ENCODE peak calls at places on chromosomes 3 and 15, in ten cellular contexts. J, P, M, U, V, R, B, S, Z and T are unnamed samples.

GRCh38 chr15:59138243-59138642 is 33.3 kb downstream of the CCNB2 start:
- DNase-seq in J (peak), P (peak), M (no peak), U (no peak), V (peak), R (peak), B (peak), S (no peak), Z (peak), T (peak)

GRCh38 chr15:48388017-48388936 is 57.0 kb downstream of the DUT start:
- DNase-seq in J (no peak), P (no peak), M (no peak), U (no peak), V (no peak), R (no peak), B (peak), S (no peak), Z (no peak), T (no peak)

GRCh38 chr15:27889258-27889657 is 209.9 kb downstream of the OCA2 start:
- DNase-seq in J (no peak), P (no peak), M (no peak), U (no peak), V (no peak), R (no peak), B (no peak), S (no peak), Z (no peak), T (no peak)

GRCh38 chr3:174232658-174233429 is 626.3 kb upstream of the NAALADL2 start:
- DNase-seq in J (no peak), P (no peak), M (no peak), U (no peak), V (no peak), R (no peak), B (no peak), S (no peak), Z (no peak), T (no peak)

GRCh38 chr3:195386739-195387138 is 56.1 kb downstream of the ACAP2 start:
- DNase-seq in J (no peak), P (no peak), M (no peak), U (no peak), V (no peak), R (no peak), B (no peak), S (no peak), Z (no peak), T (no peak)

GRCh38 chr3:30245805-30246622 is 360.4 kb upstream of the TGFBR2 start:
- DNase-seq in J (no peak), P (no peak), M (no peak), U (no peak), V (peak), R (no peak), B (no peak), S (no peak), Z (no peak), T (peak)

GRCh38 chr3:124221286-124221821 is 229.4 kb upstream of the ROPN1 start:
- DNase-seq in J (no peak), P (no peak), M (no peak), U (no peak), V (no peak), R (no peak), B (peak), S (no peak), Z (no peak), T (no peak)

GRCh38 chr3:27813255-27813654 is 91.1 kb upstream of the EOMES start:
- DNase-seq in J (no peak), P (no peak), M (no peak), U (no peak), V (no peak), R (no peak), B (no peak), S (no peak), Z (no peak), T (no peak)

GRCh38 chr3:151328298-151329036 is 882 bp downstream of the P2RY13 start:
- DNase-seq in J (no peak), P (no peak), M (no peak), U (no peak), V (no peak), R (no peak), B (no peak), S (no peak), Z (peak), T (no peak)

GRCh38 chr3:195241592-195242355 is 29.2 kb downstream of the XXYLT1 start:
- DNase-seq in J (no peak), P (no peak), M (no peak), U (peak), V (no peak), R (no peak), B (peak), S (no peak), Z (no peak), T (no peak)

GRCh38 chr15:100192092-100192695 is 149.6 kb downstream of the ADAMTS17 start:
- DNase-seq in J (no peak), P (no peak), M (no peak), U (no peak), V (no peak), R (no peak), B (no peak), S (no peak), Z (no peak), T (no peak)

GRCh38 chr3:135992072-135992471 is 26.5 kb downstream of the PPP2R3A start:
- DNase-seq in J (no peak), P (no peak), M (peak), U (no peak), V (no peak), R (no peak), B (peak), S (no peak), Z (no peak), T (no peak)

GRCh38 chr3:73542127-73542526 is 82.6 kb downstream of the PDZRN3 start:
- DNase-seq in J (no peak), P (no peak), M (no peak), U (no peak), V (no peak), R (no peak), B (no peak), S (no peak), Z (no peak), T (no peak)

GRCh38 chr3:97910931-97911351 is 61.3 kb downstream of the RIOX2 start:
- DNase-seq in J (no peak), P (no peak), M (no peak), U (no peak), V (no peak), R (no peak), B (no peak), S (no peak), Z (no peak), T (no peak)

GRCh38 chr15:36053746-36054145 is 507.8 kb upstream of the DPH6 start:
- DNase-seq in J (no peak), P (no peak), M (no peak), U (no peak), V (no peak), R (no peak), B (peak), S (no peak), Z (no peak), T (no peak)

GRCh38 chr3:51974963-51975856 is at the start of gene ABHD14A:
- DNase-seq in J (peak), P (peak), M (no peak), U (no peak), V (no peak), R (peak), B (peak), S (no peak), Z (peak), T (peak)

GRCh38 chr15:78943692-78944091 is 1.2 kb downstream of the CTSH start:
- DNase-seq in J (no peak), P (no peak), M (no peak), U (no peak), V (no peak), R (no peak), B (no peak), S (no peak), Z (peak), T (no peak)

GRCh38 chr3:9253327-9253726 is 3.9 kb upstream of the SRGAP3 start:
- DNase-seq in J (no peak), P (no peak), M (no peak), U (no peak), V (no peak), R (no peak), B (peak), S (no peak), Z (peak), T (no peak)

GRCh38 chr3:38560284-38560683 is 64.1 kb downstream of the EXOG start:
- DNase-seq in J (peak), P (no peak), M (no peak), U (peak), V (no peak), R (no peak), B (no peak), S (no peak), Z (no peak), T (no peak)

GRCh38 chr3:144275005-144275404 is 303.4 kb downstream of the DIPK2A start:
- DNase-seq in J (no peak), P (no peak), M (no peak), U (no peak), V (no peak), R (no peak), B (no peak), S (no peak), Z (no peak), T (no peak)

GRCh38 chr3:184231671-184232070 is 2.3 kb downstream of the VWA5B2 start:
- DNase-seq in J (no peak), P (no peak), M (no peak), U (no peak), V (no peak), R (no peak), B (no peak), S (no peak), Z (no peak), T (no peak)

GRCh38 chr3:193915099-193915498 is 220.8 kb upstream of the HES1 start:
- DNase-seq in J (no peak), P (no peak), M (no peak), U (no peak), V (no peak), R (no peak), B (no peak), S (no peak), Z (no peak), T (no peak)

GRCh38 chr3:78613366-78614008 is 1154.3 kb downstream of the ROBO1 start:
- DNase-seq in J (no peak), P (no peak), M (no peak), U (no peak), V (no peak), R (no peak), B (no peak), S (no peak), Z (no peak), T (no peak)

GRCh38 chr15:63372018-63372705 is 9.5 kb downstream of the CA12 start:
- DNase-seq in J (no peak), P (no peak), M (peak), U (no peak), V (no peak), R (no peak), B (peak), S (no peak), Z (peak), T (no peak)

GRCh38 chr3:126572343-126572742 is 13.6 kb upstream of the C3orf22 start:
- DNase-seq in J (no peak), P (no peak), M (no peak), U (no peak), V (no peak), R (no peak), B (no peak), S (no peak), Z (no peak), T (no peak)

GRCh38 chr3:126569390-126569975 is 10.8 kb upstream of the C3orf22 start:
- DNase-seq in J (no peak), P (no peak), M (no peak), U (no peak), V (no peak), R (no peak), B (no peak), S (no peak), Z (no peak), T (no peak)

GRCh38 chr3:126568776-126569342 is 10.1 kb upstream of the C3orf22 start:
- DNase-seq in J (no peak), P (no peak), M (no peak), U (no peak), V (no peak), R (no peak), B (no peak), S (no peak), Z (no peak), T (no peak)

GRCh38 chr3:126571078-126571477 is 12.3 kb upstream of the C3orf22 start:
- DNase-seq in J (no peak), P (no peak), M (no peak), U (no peak), V (no peak), R (no peak), B (no peak), S (no peak), Z (no peak), T (no peak)

DNA sequence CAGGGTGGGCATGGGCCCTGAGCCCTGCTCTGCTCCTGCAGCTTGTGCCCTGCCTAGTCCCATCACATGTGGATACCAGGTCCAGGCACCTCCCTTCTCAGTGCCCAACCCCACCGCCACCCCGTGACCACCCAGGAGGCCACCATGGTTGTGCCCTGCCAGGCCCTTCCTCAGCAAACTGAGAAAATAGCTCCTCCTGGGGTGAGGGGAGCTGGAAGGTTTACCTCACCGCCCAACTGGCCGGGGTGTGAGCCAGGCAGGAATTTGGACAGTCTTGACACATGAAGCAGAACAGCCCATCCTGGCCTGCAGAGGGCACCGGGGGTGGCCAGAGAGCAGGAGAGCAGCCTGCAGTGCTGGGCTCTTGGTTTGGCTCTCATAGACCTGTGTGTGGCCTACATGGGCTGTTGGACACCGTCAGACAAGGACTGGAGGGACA is 11.4 kb upstream of the C3orf22 start:
- DNase-seq in J (no peak), P (no peak), M (no peak), U (peak), V (no peak), R (no peak), B (no peak), S (no peak), Z (no peak), T (no peak)
- TF ChIP-seq CTCF in J (no peak), P (no peak), M (no peak), U (no peak), V (no peak), R (no peak), B (no peak), S (no peak), Z (no peak), T (no peak)

GRCh38 chr15:67839929-67840746 is at the start of gene RNU6-1:
- DNase-seq in J (peak), P (peak), M (peak), U (peak), V (peak), R (peak), B (peak), S (peak), Z (peak), T (peak)

GRCh38 chr15:67839358-67839928 is 402 bp downstream of the RNU6-1 start:
- DNase-seq in J (no peak), P (no peak), M (no peak), U (no peak), V (no peak), R (no peak), B (peak), S (no peak), Z (no peak), T (no peak)

GRCh38 chr15:67838789-67839332 is 984 bp downstream of the RNU6-1 start:
- DNase-seq in J (peak), P (no peak), M (no peak), U (no peak), V (no peak), R (no peak), B (no peak), S (no peak), Z (peak), T (peak)

GRCh38 chr15:67843092-67843501 is 3.3 kb upstream of the RNU6-1 start:
- DNase-seq in J (no peak), P (no peak), M (no peak), U (no peak), V (no peak), R (no peak), B (no peak), S (no peak), Z (no peak), T (no peak)

DNA sequence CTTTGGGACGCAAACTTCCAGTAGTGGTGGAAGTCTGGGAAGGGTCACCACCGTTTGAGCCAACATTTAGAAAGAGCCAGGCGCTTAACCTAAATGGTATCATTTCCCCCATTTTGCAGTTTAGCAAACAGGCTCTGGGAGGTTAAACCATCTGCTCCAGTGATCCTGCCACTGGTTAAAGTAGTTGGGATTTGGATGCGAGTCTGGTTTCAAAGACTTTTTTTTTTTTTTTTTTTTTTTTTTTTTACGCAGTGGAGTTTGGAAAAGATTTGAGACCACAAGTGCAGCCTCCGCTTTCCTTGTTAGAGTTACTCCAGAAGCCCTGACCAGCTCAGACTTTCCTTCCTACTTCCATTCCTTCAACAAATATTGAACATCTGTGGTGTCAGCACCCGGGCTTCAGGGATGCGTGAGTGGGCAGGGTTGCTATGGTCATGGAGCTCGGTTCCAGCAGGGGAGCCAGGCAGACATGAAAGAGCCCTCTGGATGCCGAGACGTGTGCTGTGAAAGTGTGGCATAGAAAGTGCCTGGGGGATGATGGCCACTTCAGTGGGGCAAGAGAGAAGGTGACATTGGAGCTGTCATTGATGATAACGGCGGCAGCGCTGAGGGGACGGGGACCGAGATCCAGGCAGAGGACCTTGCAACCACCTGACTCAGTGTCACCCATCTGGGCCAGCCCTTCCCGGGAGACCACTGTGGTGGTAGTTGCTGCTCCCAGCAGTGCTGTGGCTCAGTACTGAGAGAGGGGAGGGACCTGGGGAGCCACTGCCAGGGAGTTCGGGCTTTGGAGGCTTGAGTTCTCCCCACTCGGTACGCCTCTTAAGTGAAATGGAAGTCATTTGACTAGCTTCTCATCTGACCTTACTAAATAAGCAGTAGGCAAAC is 1.1 kb upstream of the RNU6-1 start:
- DNase-seq in J (no peak), P (no peak), M (no peak), U (no peak), V (no peak), R (no peak), B (peak), S (no peak), Z (no peak), T (no peak)
- TF ChIP-seq CTCF in J (no peak), P (no peak), M (no peak), U (no peak), V (no peak), R (no peak), B (peak), S (no peak), Z (no peak), T (no peak)

DNA sequence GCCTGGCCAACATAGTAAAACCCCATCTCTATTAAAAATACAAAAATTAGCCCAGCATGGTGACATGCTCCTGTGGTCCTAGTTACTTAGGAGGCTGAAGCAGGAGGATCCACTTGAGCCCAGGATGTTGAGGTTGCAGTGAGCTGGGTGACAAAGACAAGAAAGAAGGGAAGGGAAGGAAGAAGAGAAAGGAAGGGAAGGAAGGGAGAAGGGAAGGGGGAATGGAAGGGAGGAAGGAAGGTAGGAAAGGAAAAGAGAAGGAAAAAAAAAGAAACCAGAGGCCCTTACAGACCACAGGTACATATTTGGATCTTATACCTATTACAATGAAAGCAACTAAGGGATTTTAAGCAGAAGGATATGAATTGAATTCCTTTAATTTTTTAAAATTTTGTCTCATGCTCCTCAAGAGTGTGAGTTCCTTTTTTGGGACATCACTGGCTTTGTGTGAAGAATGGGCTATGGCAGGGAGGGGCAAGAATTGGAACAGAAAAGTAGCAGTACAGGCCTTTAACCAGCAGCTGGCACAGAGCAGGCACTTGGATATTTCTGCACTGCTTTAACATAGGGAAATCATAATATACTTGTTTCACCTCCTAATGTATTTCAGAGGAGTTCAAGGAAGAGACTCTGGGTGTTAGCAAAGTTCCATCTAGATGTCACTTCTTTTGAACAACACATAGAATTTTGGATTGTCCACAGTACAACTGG is 7.9 kb downstream of the RAB27A start:
- DNase-seq in J (no peak), P (no peak), M (no peak), U (no peak), V (no peak), R (no peak), B (no peak), S (no peak), Z (no peak), T (no peak)
- TF ChIP-seq CTCF in J (no peak), P (no peak), M (no peak), U (no peak), V (no peak), R (no peak), B (no peak), S (no peak), Z (no peak), T (no peak)

GRCh38 chr3:87448559-87448958 is 172.2 kb upstream of the POU1F1 start:
- DNase-seq in J (no peak), P (no peak), M (no peak), U (no peak), V (no peak), R (no peak), B (no peak), S (no peak), Z (no peak), T (no peak)
- TF ChIP-seq CTCF in J (no peak), P (no peak), M (no peak), U (no peak), V (no peak), R (no peak), B (no peak), S (no peak), Z (no peak), T (no peak)

DNA sequence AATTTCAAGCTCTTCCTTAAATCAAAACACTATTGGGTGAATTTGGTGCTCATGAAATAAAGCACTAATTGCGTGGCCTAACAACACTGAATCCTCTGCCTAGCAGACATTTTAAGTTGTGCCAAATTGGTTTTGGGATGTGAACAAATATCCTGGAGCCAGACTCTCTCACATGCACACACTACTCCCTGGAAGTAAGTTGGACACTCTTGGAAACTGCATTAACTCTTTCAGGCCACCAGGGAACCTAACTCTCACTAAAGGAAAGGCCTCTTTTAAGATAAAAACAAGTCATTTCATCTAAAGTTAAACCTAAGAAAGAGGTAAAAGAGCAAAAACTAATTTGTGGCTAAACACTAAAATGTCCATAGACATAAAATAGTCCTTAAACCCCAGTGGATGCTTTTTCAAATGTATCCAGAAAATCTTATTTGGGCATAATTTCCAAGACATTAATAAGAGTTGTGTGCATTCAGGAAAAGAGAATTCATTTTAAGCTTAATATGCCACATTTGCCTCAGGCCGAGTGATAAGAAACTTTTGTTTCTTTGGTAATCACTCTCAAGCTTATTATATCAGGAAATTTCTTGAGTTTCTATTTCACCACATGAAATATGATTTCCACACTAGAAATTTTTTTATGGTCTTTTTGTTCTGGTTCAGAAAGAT is 61.8 kb downstream of the ZBTB20 start:
- DNase-seq in J (no peak), P (no peak), M (no peak), U (no peak), V (no peak), R (no peak), B (no peak), S (no peak), Z (no peak), T (no peak)
- TF ChIP-seq CTCF in J (no peak), P (no peak), M (peak), U (peak), V (peak), R (no peak), B (peak), S (no peak), Z (no peak), T (peak)

GRCh38 chr15:72272997-72273352 is 621 bp upstream of the PARP6 start:
- DNase-seq in J (no peak), P (no peak), M (no peak), U (no peak), V (no peak), R (no peak), B (no peak), S (no peak), Z (no peak), T (no peak)
- TF ChIP-seq CTCF in J (no peak), P (no peak), M (no peak), U (peak), V (peak), R (peak), B (no peak), S (no peak), Z (no peak), T (no peak)